ENCODE peak calls at places on chromosomes 11 and 22, in four cellular contexts. B is NB4, T is H54, W is transverse colon. E is an unnamed sample.

GRCh38 chr11:126336065-126336464 is 19.4 kb upstream of the ST3GAL4 start:
- DNase-seq in W (no peak), B (no peak), T (no peak), E (no peak)

GRCh38 chr11:16171882-16172281 is 184.5 kb downstream of the SOX6 start:
- DNase-seq in T (no peak), B (no peak), W (no peak), E (no peak)

GRCh38 chr11:45180158-45180887 is 33.9 kb downstream of the PRDM11 start:
- DNase-seq in W (peak; percentile 73), B (peak; percentile 82), T (peak; percentile 84), E (peak; percentile 77)

GRCh38 chr22:17368727-17369552 is at the start of gene CECR2:
- DNase-seq in B (peak; percentile 58), W (peak; percentile 21), T (no peak), E (no peak)

GRCh38 chr11:72037554-72038311 is 39.0 kb downstream of the IL18BP start:
- DNase-seq in B (no peak), W (no peak), T (no peak), E (no peak)

GRCh38 chr11:29432719-29433325 is 584.0 kb downstream of the KCNA4 start:
- DNase-seq in T (peak; percentile 10), W (no peak), B (peak; percentile 10), E (peak; percentile 11)

GRCh38 chr11:134668796-134669195 is 256.8 kb upstream of the B3GAT1 start:
- DNase-seq in W (no peak), T (no peak), B (no peak), E (no peak)

GRCh38 chr11:68337399-68337835 is 25.0 kb downstream of the LRP5 start:
- DNase-seq in T (no peak), W (no peak), B (peak; percentile 60), E (no peak)

GRCh38 chr11:35236667-35237003 is 97.7 kb downstream of the CD44 start:
- DNase-seq in B (peak; percentile 22), T (no peak), W (no peak), E (no peak)

GRCh38 chr11:124894606-124895430 is 2.8 kb downstream of the ROBO4 start:
- DNase-seq in T (no peak), B (no peak), W (no peak), E (no peak)

GRCh38 chr11:83746921-83747585 is 460.9 kb upstream of the CCDC90B start:
- DNase-seq in T (no peak), B (no peak), W (no peak), E (no peak)

GRCh38 chr11:59822989-59823566 is 12.5 kb upstream of the MRPL16 start:
- DNase-seq in W (peak; percentile 33), T (peak; percentile 15), B (peak; percentile 87), E (peak; percentile 76)

GRCh38 chr11:132943737-132944556 is 588.4 kb downstream of the OPCML start:
- DNase-seq in W (no peak), B (no peak), T (no peak), E (no peak)

GRCh38 chr22:46071451-46072029 is 78.8 kb upstream of the PPARA start:
- DNase-seq in W (peak; percentile 89), T (no peak), B (peak; percentile 85), E (no peak)

GRCh38 chr11:122743949-122744876 is 88.7 kb downstream of the UBASH3B start:
- DNase-seq in T (no peak), W (peak; percentile 61), B (peak; percentile 96), E (no peak)

GRCh38 chr11:115455606-115456005 is 48.6 kb downstream of the CADM1 start:
- DNase-seq in B (no peak), W (no peak), T (no peak), E (no peak)

GRCh38 chr11:67160872-67161783 is 42.1 kb downstream of the KDM2A start:
- DNase-seq in B (no peak), T (no peak), W (no peak), E (no peak)

GRCh38 chr11:31022080-31022479 is 347.5 kb downstream of the DCDC1 start:
- DNase-seq in B (no peak), W (no peak), T (no peak), E (no peak)

GRCh38 chr11:22787565-22788162 is 41.9 kb downstream of the SVIP start:
- DNase-seq in T (no peak), B (peak; percentile 36), W (peak; percentile 10), E (peak; percentile 61)

GRCh38 chr22:44689173-44689572 is 12.8 kb upstream of the PRR5 start:
- DNase-seq in W (no peak), B (no peak), T (no peak), E (no peak)

GRCh38 chr11:42770444-42771065 is 541.2 kb upstream of the API5 start:
- DNase-seq in B (peak; percentile 38), W (peak; percentile 7), T (peak; percentile 14), E (peak; percentile 50)

GRCh38 chr11:45896392-45897068 is 10.5 kb downstream of the FREY1 start:
- DNase-seq in T (no peak), W (no peak), B (no peak), E (no peak)

GRCh38 chr22:29313126-29314071 is 2.1 kb downstream of the RASL10A start:
- DNase-seq in B (no peak), T (no peak), W (peak; percentile 48), E (peak; percentile 88)

DNA sequence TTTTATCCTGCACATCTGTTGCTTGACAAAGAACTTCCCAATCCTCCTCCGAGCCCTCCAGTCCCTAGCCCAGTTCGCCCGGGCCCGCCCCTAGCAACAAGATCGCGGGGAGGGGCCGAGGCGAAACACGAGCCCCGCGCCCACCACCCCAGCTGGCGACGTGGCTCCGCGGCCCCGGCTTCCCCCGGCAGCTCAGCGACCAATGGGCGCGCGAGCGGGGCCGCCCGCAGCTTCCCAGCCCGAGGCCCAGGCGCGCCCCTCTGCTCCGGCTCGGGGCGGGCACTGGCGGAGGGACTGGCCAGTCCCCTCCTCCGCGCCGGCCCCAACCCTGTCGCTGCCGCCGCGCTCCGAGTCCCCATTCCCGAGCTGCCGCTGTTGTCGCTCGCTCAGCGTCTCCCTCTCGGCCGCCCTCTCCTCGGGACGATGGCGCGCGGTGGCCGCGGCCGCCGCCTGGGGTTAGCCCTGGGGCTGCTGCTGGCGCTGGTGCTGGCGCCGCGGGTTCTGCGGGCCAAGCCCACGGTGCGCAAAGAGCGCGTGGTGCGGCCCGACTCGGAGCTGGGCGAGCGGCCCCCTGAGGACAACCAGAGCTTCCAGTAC is at the start of gene RCN1:
- DNase-seq in W (peak; percentile 57), B (peak; percentile 85), T (peak; percentile 58), E (peak; percentile 75)
- TF ChIP-seq POLR2A in W (peak; percentile 47), B (peak; percentile 14), T (peak; percentile 59), E (no peak)

DNA sequence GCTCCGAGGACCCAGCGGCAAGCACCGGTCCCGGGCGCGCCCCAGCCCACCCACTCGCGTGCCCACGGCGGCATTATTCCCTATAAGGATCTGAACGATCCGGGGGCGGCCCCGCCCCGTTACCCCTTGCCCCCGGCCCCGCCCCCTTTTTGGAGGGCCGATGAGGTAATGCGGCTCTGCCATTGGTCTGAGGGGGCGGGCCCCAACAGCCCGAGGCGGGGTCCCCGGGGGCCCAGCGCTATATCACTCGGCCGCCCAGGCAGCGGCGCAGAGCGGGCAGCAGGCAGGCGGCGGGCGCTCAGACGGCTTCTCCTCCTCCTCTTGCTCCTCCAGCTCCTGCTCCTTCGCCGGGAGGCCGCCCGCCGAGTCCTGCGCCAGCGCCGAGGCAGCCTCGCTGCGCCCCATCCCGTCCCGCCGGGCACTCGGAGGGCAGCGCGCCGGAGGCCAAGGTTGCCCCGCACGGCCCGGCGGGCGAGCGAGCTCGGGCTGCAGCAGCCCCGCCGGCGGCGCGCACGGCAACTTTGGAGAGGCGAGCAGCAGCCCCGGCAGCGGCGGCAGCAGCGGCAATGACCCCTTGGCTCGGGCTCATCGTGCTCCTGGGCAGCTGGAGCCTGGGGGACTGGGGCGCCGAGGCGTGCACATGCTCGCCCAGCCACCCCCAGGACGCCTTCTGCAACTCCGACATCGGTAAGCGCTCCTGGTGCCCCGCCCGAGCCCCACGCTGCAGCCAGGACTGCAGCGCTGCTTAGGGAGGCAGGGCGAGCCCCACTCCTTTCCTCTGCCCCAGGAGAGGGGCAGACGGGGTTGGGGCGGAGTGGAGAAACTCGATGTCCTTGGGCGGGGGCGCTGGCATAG is at the start of gene TIMP3:
- DNase-seq in T (no peak), W (peak; percentile 74), B (peak; percentile 16), E (peak; percentile 83)
- TF ChIP-seq POLR2A in T (peak; percentile 63), W (peak; percentile 80), B (no peak), E (peak; percentile 85)

GRCh38 chr11:128354476-128354875 is 232.9 kb downstream of the ETS1 start:
- DNase-seq in W (no peak), B (no peak), T (no peak), E (no peak)
- TF ChIP-seq POLR2A in W (no peak), B (no peak), T (no peak), E (no peak)

GRCh38 chr11:65058419-65059054 is at the start of gene NAALADL1:
- DNase-seq in T (no peak), B (no peak), W (peak; percentile 41), E (no peak)
- TF ChIP-seq POLR2A in T (no peak), B (no peak), W (no peak), E (no peak)

GRCh38 chr11:93727985-93728791 is 13.1 kb downstream of the TAF1D start:
- DNase-seq in B (peak; percentile 48), T (no peak), W (no peak), E (no peak)

GRCh38 chr11:93728792-93729128 is 12.5 kb downstream of the TAF1D start:
- DNase-seq in T (no peak), W (no peak), B (no peak), E (no peak)

GRCh38 chr11:93730108-93731107 is 10.9 kb downstream of the TAF1D start:
- DNase-seq in B (no peak), T (no peak), W (no peak), E (no peak)

GRCh38 chr11:93732237-93732892 is 8.9 kb downstream of the TAF1D start:
- DNase-seq in T (no peak), W (no peak), B (no peak), E (no peak)

DNA sequence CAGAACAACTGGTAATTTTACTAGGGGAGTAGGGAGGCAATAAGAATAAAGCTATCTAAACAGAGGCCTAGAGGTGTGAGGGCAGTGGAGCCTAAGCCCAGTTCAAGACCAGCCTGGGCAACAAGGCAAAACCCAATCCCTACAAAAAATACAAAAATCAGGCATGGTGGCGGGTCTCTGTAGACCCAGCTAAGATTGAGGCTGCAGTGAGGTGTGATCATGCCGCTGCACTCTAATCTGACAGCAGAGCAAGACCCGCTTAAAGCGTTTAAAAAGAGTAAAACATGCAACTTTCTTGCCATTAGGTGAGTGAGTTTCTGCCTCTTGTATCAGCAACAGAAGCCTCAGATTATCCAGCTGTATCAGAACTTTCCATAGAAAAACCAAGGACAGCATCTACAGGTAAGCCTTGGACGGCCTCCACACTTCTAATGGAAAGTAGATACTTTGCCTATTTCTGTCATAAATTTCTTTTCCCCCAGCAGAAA is 12.1 kb downstream of the TAF1D start:
- DNase-seq in B (no peak), W (no peak), T (no peak), E (no peak)
- TF ChIP-seq POLR2A in B (peak; percentile 41), W (no peak), T (no peak), E (peak; percentile 42)

GRCh38 chr11:78156081-78156844 is 16.8 kb upstream of the ALG8 start:
- DNase-seq in T (no peak), W (no peak), B (no peak), E (peak; percentile 24)
- TF ChIP-seq POLR2A in T (no peak), W (no peak), B (no peak), E (no peak)

E was measured in erythroblast.